ENCODE peak calls at places on chromosome 14, in nine cellular contexts. One of them, this sample, is unnamed. For H3K4me1 and H3K36me3, the result is how much of the 10 kb centered on the place peaks cover.

GRCh38 chr14:55274760-55275159 is 3.5 kb downstream of the FBXO34 start:
- DNase-seq in transverse colon: no peak
- DNase-seq in mammary epithelial cell: peak
- DNase-seq in breast epithelium: no peak
- DNase-seq in heart left ventricle: no peak
- DNase-seq in naive thymus-derived CD4-positive, alpha-beta T cell: no peak
- DNase-seq in IMR-90: peak
- DNase-seq in CD8-positive, alpha-beta memory T cell: no peak
- DNase-seq in heart right ventricle: no peak
- DNase-seq in this sample: no peak

GRCh38 chr14:85529803-85530574 is at the start of gene FLRT2:
- DNase-seq in IMR-90: peak
- DNase-seq in mammary epithelial cell: peak
- DNase-seq in CD8-positive, alpha-beta memory T cell: no peak
- DNase-seq in transverse colon: no peak
- DNase-seq in heart left ventricle: peak
- DNase-seq in heart right ventricle: peak
- DNase-seq in naive thymus-derived CD4-positive, alpha-beta T cell: no peak
- DNase-seq in breast epithelium: no peak
- DNase-seq in this sample: peak

GRCh38 chr14:101064121-101064661 is 160.7 kb upstream of the RTL1 start:
- DNase-seq in mammary epithelial cell: no peak
- DNase-seq in heart right ventricle: no peak
- DNase-seq in CD8-positive, alpha-beta memory T cell: no peak
- DNase-seq in naive thymus-derived CD4-positive, alpha-beta T cell: no peak
- DNase-seq in breast epithelium: no peak
- DNase-seq in IMR-90: no peak
- DNase-seq in heart left ventricle: peak
- DNase-seq in transverse colon: no peak
- DNase-seq in this sample: peak

GRCh38 chr14:32711103-32711680 is 227.5 kb upstream of the NPAS3 start:
- DNase-seq in heart right ventricle: peak
- DNase-seq in heart left ventricle: no peak
- DNase-seq in IMR-90: peak
- DNase-seq in naive thymus-derived CD4-positive, alpha-beta T cell: no peak
- DNase-seq in mammary epithelial cell: no peak
- DNase-seq in transverse colon: no peak
- DNase-seq in CD8-positive, alpha-beta memory T cell: no peak
- DNase-seq in breast epithelium: no peak
- DNase-seq in this sample: no peak

GRCh38 chr14:97707603-97708002 is 910.4 kb downstream of the VRK1 start:
- DNase-seq in transverse colon: no peak
- DNase-seq in heart left ventricle: no peak
- DNase-seq in breast epithelium: no peak
- DNase-seq in IMR-90: no peak
- DNase-seq in naive thymus-derived CD4-positive, alpha-beta T cell: no peak
- DNase-seq in CD8-positive, alpha-beta memory T cell: no peak
- DNase-seq in mammary epithelial cell: no peak
- DNase-seq in heart right ventricle: no peak
- DNase-seq in this sample: no peak

GRCh38 chr14:41285193-41285748 is 321.4 kb upstream of the LRFN5 start:
- DNase-seq in mammary epithelial cell: peak
- DNase-seq in heart right ventricle: peak
- DNase-seq in transverse colon: no peak
- DNase-seq in breast epithelium: no peak
- DNase-seq in heart left ventricle: no peak
- DNase-seq in naive thymus-derived CD4-positive, alpha-beta T cell: no peak
- DNase-seq in CD8-positive, alpha-beta memory T cell: no peak
- DNase-seq in IMR-90: peak
- DNase-seq in this sample: no peak

GRCh38 chr14:32654106-32654505 is 284.6 kb upstream of the NPAS3 start:
- DNase-seq in heart left ventricle: no peak
- DNase-seq in CD8-positive, alpha-beta memory T cell: no peak
- DNase-seq in naive thymus-derived CD4-positive, alpha-beta T cell: no peak
- DNase-seq in heart right ventricle: no peak
- DNase-seq in IMR-90: no peak
- DNase-seq in transverse colon: no peak
- DNase-seq in mammary epithelial cell: no peak
- DNase-seq in breast epithelium: no peak
- DNase-seq in this sample: no peak

GRCh38 chr14:71246539-71246938 is 339.3 kb downstream of the PCNX1 start:
- DNase-seq in mammary epithelial cell: no peak
- DNase-seq in naive thymus-derived CD4-positive, alpha-beta T cell: no peak
- DNase-seq in breast epithelium: no peak
- DNase-seq in IMR-90: no peak
- DNase-seq in heart left ventricle: no peak
- DNase-seq in heart right ventricle: no peak
- DNase-seq in transverse colon: no peak
- DNase-seq in CD8-positive, alpha-beta memory T cell: no peak
- DNase-seq in this sample: no peak

GRCh38 chr14:69592923-69593677 is 18.3 kb upstream of the SUSD6 start:
- DNase-seq in heart left ventricle: no peak
- DNase-seq in transverse colon: no peak
- DNase-seq in naive thymus-derived CD4-positive, alpha-beta T cell: no peak
- DNase-seq in breast epithelium: no peak
- DNase-seq in heart right ventricle: peak
- DNase-seq in CD8-positive, alpha-beta memory T cell: no peak
- DNase-seq in IMR-90: peak
- DNase-seq in mammary epithelial cell: no peak
- DNase-seq in this sample: no peak

GRCh38 chr14:92122761-92123160 is 992 bp downstream of the CPSF2 start:
- DNase-seq in heart left ventricle: no peak
- DNase-seq in breast epithelium: no peak
- DNase-seq in transverse colon: no peak
- DNase-seq in naive thymus-derived CD4-positive, alpha-beta T cell: no peak
- DNase-seq in IMR-90: no peak
- DNase-seq in mammary epithelial cell: no peak
- DNase-seq in CD8-positive, alpha-beta memory T cell: no peak
- DNase-seq in heart right ventricle: no peak
- DNase-seq in this sample: no peak

GRCh38 chr14:33386771-33387170 is 448.1 kb downstream of the NPAS3 start:
- DNase-seq in CD8-positive, alpha-beta memory T cell: no peak
- DNase-seq in mammary epithelial cell: no peak
- DNase-seq in transverse colon: no peak
- DNase-seq in heart left ventricle: no peak
- DNase-seq in breast epithelium: no peak
- DNase-seq in heart right ventricle: no peak
- DNase-seq in naive thymus-derived CD4-positive, alpha-beta T cell: no peak
- DNase-seq in IMR-90: no peak
- DNase-seq in this sample: no peak

GRCh38 chr14:106174206-106174605 is 647.8 kb downstream of the TMEM121 start:
- DNase-seq in IMR-90: no peak
- DNase-seq in naive thymus-derived CD4-positive, alpha-beta T cell: peak
- DNase-seq in CD8-positive, alpha-beta memory T cell: peak
- DNase-seq in heart left ventricle: no peak
- DNase-seq in mammary epithelial cell: no peak
- DNase-seq in breast epithelium: no peak
- DNase-seq in transverse colon: peak
- DNase-seq in heart right ventricle: no peak
- DNase-seq in this sample: no peak

GRCh38 chr14:78566017-78566858 is 396.1 kb downstream of the NRXN3 start:
- DNase-seq in heart right ventricle: peak
- DNase-seq in breast epithelium: peak
- DNase-seq in IMR-90: peak
- DNase-seq in transverse colon: peak
- DNase-seq in naive thymus-derived CD4-positive, alpha-beta T cell: peak
- DNase-seq in CD8-positive, alpha-beta memory T cell: peak
- DNase-seq in mammary epithelial cell: peak
- DNase-seq in heart left ventricle: peak
- DNase-seq in this sample: peak

GRCh38 chr14:99875421-99875820 is 82.2 kb downstream of the EML1 start:
- DNase-seq in mammary epithelial cell: no peak
- DNase-seq in CD8-positive, alpha-beta memory T cell: no peak
- DNase-seq in heart left ventricle: no peak
- DNase-seq in naive thymus-derived CD4-positive, alpha-beta T cell: no peak
- DNase-seq in transverse colon: no peak
- DNase-seq in heart right ventricle: no peak
- DNase-seq in IMR-90: no peak
- DNase-seq in breast epithelium: no peak
- DNase-seq in this sample: no peak

GRCh38 chr14:34874386-34875030 is 652 bp downstream of the BAZ1A start:
- DNase-seq in heart right ventricle: peak
- DNase-seq in heart left ventricle: peak
- DNase-seq in IMR-90: peak
- DNase-seq in transverse colon: peak
- DNase-seq in naive thymus-derived CD4-positive, alpha-beta T cell: peak
- DNase-seq in breast epithelium: peak
- DNase-seq in CD8-positive, alpha-beta memory T cell: peak
- DNase-seq in mammary epithelial cell: peak
- DNase-seq in this sample: peak

GRCh38 chr14:98270201-98270600 is 1001.8 kb downstream of the BCL11B start:
- DNase-seq in IMR-90: no peak
- DNase-seq in breast epithelium: no peak
- DNase-seq in mammary epithelial cell: peak
- DNase-seq in heart right ventricle: no peak
- DNase-seq in heart left ventricle: no peak
- DNase-seq in CD8-positive, alpha-beta memory T cell: no peak
- DNase-seq in naive thymus-derived CD4-positive, alpha-beta T cell: no peak
- DNase-seq in transverse colon: no peak
- DNase-seq in this sample: no peak

GRCh38 chr14:24721772-24722171 is 87.8 kb upstream of the GZMB start:
- DNase-seq in transverse colon: no peak
- DNase-seq in IMR-90: no peak
- DNase-seq in breast epithelium: no peak
- DNase-seq in heart left ventricle: no peak
- DNase-seq in CD8-positive, alpha-beta memory T cell: no peak
- DNase-seq in naive thymus-derived CD4-positive, alpha-beta T cell: no peak
- DNase-seq in heart right ventricle: no peak
- DNase-seq in mammary epithelial cell: peak
- DNase-seq in this sample: no peak

GRCh38 chr14:68719634-68720384 is 73.1 kb downstream of the ZFP36L1 start:
- DNase-seq in CD8-positive, alpha-beta memory T cell: no peak
- DNase-seq in IMR-90: no peak
- DNase-seq in breast epithelium: no peak
- DNase-seq in naive thymus-derived CD4-positive, alpha-beta T cell: no peak
- DNase-seq in heart right ventricle: no peak
- DNase-seq in heart left ventricle: no peak
- DNase-seq in mammary epithelial cell: no peak
- DNase-seq in transverse colon: no peak
- DNase-seq in this sample: no peak

DNA sequence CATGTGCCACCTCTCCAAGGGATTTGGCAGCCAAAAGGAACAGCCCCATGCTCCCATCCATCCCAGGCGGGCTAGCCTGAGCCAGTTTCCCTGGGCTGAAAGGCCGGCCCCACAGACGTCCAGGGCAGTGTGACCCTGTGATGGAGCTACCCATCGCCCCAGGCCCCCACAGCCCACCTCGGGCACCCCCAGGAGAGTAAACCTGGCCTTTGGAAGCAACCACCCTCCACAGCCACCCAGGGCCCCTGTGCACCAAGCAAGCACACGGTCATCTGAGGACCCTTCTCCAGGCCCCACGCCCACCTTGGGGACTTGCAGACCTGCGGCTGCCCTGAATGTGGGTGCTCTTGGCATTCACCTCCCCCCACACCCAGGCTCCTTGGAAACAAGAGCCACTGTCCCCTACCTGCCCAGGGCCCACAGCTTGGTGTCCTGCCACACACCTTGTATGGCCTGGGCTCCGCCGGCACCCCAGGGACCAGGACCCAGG is 8.4 kb downstream of the AHNAK2 start:
- DNase-seq in IMR-90: no peak
- DNase-seq in heart right ventricle: no peak
- DNase-seq in breast epithelium: no peak
- DNase-seq in CD8-positive, alpha-beta memory T cell: no peak
- DNase-seq in transverse colon: no peak
- DNase-seq in mammary epithelial cell: no peak
- DNase-seq in naive thymus-derived CD4-positive, alpha-beta T cell: no peak
- DNase-seq in heart left ventricle: peak
- DNase-seq in this sample: no peak
- H3K4me1 ChIP-seq in IMR-90: under half
- H3K4me1 ChIP-seq in heart right ventricle: under half
- H3K4me1 ChIP-seq in breast epithelium: under half
- H3K4me1 ChIP-seq in CD8-positive, alpha-beta memory T cell: under half
- H3K4me1 ChIP-seq in transverse colon: half or more
- H3K4me1 ChIP-seq in mammary epithelial cell: half or more
- H3K4me1 ChIP-seq in naive thymus-derived CD4-positive, alpha-beta T cell: under half
- H3K4me1 ChIP-seq in heart left ventricle: half or more
- H3K4me1 ChIP-seq in this sample: under half

GRCh38 chr14:75081835-75082234 is 12.4 kb downstream of the ZC2HC1C start:
- DNase-seq in CD8-positive, alpha-beta memory T cell: no peak
- DNase-seq in mammary epithelial cell: no peak
- DNase-seq in heart right ventricle: no peak
- DNase-seq in naive thymus-derived CD4-positive, alpha-beta T cell: no peak
- DNase-seq in transverse colon: no peak
- DNase-seq in breast epithelium: no peak
- DNase-seq in heart left ventricle: no peak
- DNase-seq in IMR-90: peak
- DNase-seq in this sample: no peak
- H3K36me3 ChIP-seq in CD8-positive, alpha-beta memory T cell: under half
- H3K36me3 ChIP-seq in mammary epithelial cell: under half
- H3K36me3 ChIP-seq in heart right ventricle: half or more
- H3K36me3 ChIP-seq in naive thymus-derived CD4-positive, alpha-beta T cell: under half
- H3K36me3 ChIP-seq in transverse colon: under half
- H3K36me3 ChIP-seq in breast epithelium: under half
- H3K36me3 ChIP-seq in heart left ventricle: half or more
- H3K36me3 ChIP-seq in IMR-90: under half
- H3K36me3 ChIP-seq in this sample: under half

GRCh38 chr14:77542349-77543239 is 44.0 kb upstream of the ISM2 start:
- DNase-seq in CD8-positive, alpha-beta memory T cell: no peak
- DNase-seq in heart left ventricle: no peak
- DNase-seq in breast epithelium: no peak
- DNase-seq in heart right ventricle: no peak
- DNase-seq in transverse colon: no peak
- DNase-seq in IMR-90: no peak
- DNase-seq in mammary epithelial cell: no peak
- DNase-seq in naive thymus-derived CD4-positive, alpha-beta T cell: no peak
- DNase-seq in this sample: no peak
- H3K27ac ChIP-seq in CD8-positive, alpha-beta memory T cell: no peak
- H3K27ac ChIP-seq in heart left ventricle: peak
- H3K27ac ChIP-seq in breast epithelium: peak
- H3K27ac ChIP-seq in heart right ventricle: peak
- H3K27ac ChIP-seq in transverse colon: peak
- H3K27ac ChIP-seq in IMR-90: no peak
- H3K27ac ChIP-seq in mammary epithelial cell: no peak
- H3K27ac ChIP-seq in naive thymus-derived CD4-positive, alpha-beta T cell: no peak
- H3K27ac ChIP-seq in this sample: peak

DNA sequence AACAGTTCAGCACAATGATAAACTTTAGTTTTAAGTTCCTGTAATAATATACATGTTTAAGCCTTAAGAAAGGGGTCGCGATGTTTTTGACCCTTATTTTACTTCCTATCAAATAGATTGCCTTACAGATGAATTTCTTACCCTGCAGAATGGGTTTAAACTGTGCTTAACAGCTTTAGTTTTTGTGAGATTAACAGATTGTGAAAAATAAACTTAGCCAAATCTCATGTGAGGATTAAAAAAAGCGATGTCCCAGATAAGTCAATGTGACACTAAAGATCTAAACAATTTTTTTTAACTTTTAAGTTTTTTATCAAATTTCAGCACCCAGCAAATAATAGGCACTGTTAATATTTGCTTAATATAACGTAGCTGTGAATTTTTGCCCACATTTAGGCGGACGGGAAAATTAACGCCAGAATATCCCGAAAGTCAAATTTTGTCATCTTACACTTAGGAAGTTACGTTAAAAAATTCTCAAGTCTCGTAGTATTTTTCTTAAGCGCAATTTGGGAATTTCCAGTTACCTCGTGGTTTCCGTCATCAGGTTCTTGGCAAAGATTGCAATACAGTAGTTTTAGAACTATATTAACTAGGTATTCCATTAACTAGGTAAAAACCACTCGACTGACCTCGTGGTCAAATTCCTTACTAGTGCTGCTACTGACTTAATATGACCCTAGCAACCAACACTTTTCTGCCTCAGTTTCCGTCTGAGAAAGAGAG is 1.2 kb downstream of the HNRNPC start:
- DNase-seq in heart right ventricle: no peak
- DNase-seq in IMR-90: peak
- DNase-seq in breast epithelium: no peak
- DNase-seq in mammary epithelial cell: peak
- DNase-seq in transverse colon: no peak
- DNase-seq in CD8-positive, alpha-beta memory T cell: no peak
- DNase-seq in naive thymus-derived CD4-positive, alpha-beta T cell: no peak
- DNase-seq in heart left ventricle: no peak
- DNase-seq in this sample: no peak
- H3K4me1 ChIP-seq in heart right ventricle: under half
- H3K4me1 ChIP-seq in IMR-90: under half
- H3K4me1 ChIP-seq in breast epithelium: under half
- H3K4me1 ChIP-seq in mammary epithelial cell: under half
- H3K4me1 ChIP-seq in transverse colon: half or more
- H3K4me1 ChIP-seq in CD8-positive, alpha-beta memory T cell: half or more
- H3K4me1 ChIP-seq in naive thymus-derived CD4-positive, alpha-beta T cell: under half
- H3K4me1 ChIP-seq in heart left ventricle: half or more
- H3K4me1 ChIP-seq in this sample: under half

This sample was measured in aorta.